ENCODE peak calls at places on chromosomes 7 and 10, in four cellular contexts. C is suprapubic skin, B is transverse colon, H is HCT116. T is an unnamed sample.
A peak's percentile ranks its signal among the peaks of the same experiment; 100 is the strongest.

GRCh38 chr7:832292-832967 is at the start of gene SUN1:
- DNase-seq in C (no peak), B (no peak), H (peak; percentile 87), T (no peak)

GRCh38 chr10:24869354-24870016 is 82.9 kb downstream of the PRTFDC1 start:
- DNase-seq in C (no peak), B (no peak), H (no peak), T (no peak)

GRCh38 chr7:22137026-22137425 is 191.3 kb upstream of the CDCA7L start:
- DNase-seq in C (no peak), B (no peak), H (no peak), T (no peak)

GRCh38 chr10:3886666-3887251 is 101.8 kb upstream of the KLF6 start:
- DNase-seq in C (no peak), B (no peak), H (no peak), T (no peak)

GRCh38 chr7:82234457-82235049 is 209.0 kb downstream of the CACNA2D1 start:
- DNase-seq in C (no peak), B (no peak), H (peak; percentile 31), T (no peak)

GRCh38 chr7:47170516-47170915 is 411.4 kb downstream of the TNS3 start:
- DNase-seq in C (no peak), B (no peak), H (no peak), T (no peak)

GRCh38 chr7:38105874-38106483 is 72.1 kb upstream of the STARD3NL start:
- DNase-seq in C (no peak), B (no peak), H (peak; percentile 19), T (no peak)

GRCh38 chr10:23069019-23069665 is 26.2 kb upstream of the MSRB2 start:
- DNase-seq in C (no peak), B (no peak), H (no peak), T (no peak)

GRCh38 chr10:80530251-80530650 is 7.5 kb upstream of the SH2D4B start:
- DNase-seq in C (no peak), B (peak; percentile 33), H (peak; percentile 27), T (no peak)

GRCh38 chr7:138842111-138842510 is 44.1 kb upstream of the ATP6V0A4 start:
- DNase-seq in C (no peak), B (no peak), H (no peak), T (no peak)

GRCh38 chr7:425794-426188 is 93.9 kb downstream of the PDGFA start:
- DNase-seq in C (no peak), B (no peak), H (no peak), T (no peak)

GRCh38 chr7:119665791-119666190 is 607.2 kb upstream of the KCND2 start:
- DNase-seq in C (no peak), B (no peak), H (no peak), T (no peak)

GRCh38 chr7:26526288-26526587 is 234.6 kb downstream of the SNX10 start:
- DNase-seq in C (no peak), B (no peak), H (no peak), T (no peak)

GRCh38 chr7:104267701-104268368 is 60.0 kb upstream of the ORC5 start:
- DNase-seq in C (no peak), B (no peak), H (no peak), T (no peak)

GRCh38 chr7:131560061-131560460 is 3.6 kb upstream of the PODXL start:
- DNase-seq in C (no peak), B (no peak), H (no peak), T (no peak)

GRCh38 chr10:45058992-45059561 is 58.4 kb downstream of the ZNF22 start:
- DNase-seq in C (no peak), B (no peak), H (no peak), T (no peak)

GRCh38 chr10:70513848-70514309 is 35.3 kb downstream of the PALD1 start:
- DNase-seq in C (no peak), B (peak; percentile 53), H (no peak), T (no peak)
- TF ChIP-seq POLR2AphosphoS5 in C (no peak), B (no peak), H (no peak), T (no peak)

GRCh38 chr10:1489801-1490200 is 247.5 kb downstream of the ADARB2 start:
- DNase-seq in C (no peak), B (no peak), H (no peak), T (no peak)
- H3K4me1 ChIP-seq in C (no peaks in the 10 kb centered on the region), B (no peaks in the 10 kb centered on the region), H (no peaks in the 10 kb centered on the region), T (no peaks in the 10 kb centered on the region)

DNA sequence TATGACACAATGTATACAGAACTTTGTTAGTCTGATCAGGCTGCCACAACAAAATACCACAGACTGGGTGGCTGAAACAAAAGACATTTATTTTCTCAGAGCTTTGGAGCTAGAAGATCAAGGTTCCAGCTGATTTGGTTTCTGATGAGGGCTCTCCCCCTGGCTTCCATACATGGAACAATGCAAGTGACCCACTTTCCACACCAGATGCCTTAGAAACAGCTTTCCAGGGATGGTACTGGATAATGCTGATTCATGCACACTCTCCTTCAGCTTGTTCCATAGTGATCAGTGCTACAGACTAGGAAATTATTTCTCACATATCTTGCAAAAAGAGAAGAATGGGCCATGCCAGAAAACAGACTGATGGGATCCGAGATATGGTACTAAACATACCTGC is 1274.9 kb upstream of the SORCS1 start:
- DNase-seq in C (no peak), B (no peak), H (no peak), T (no peak)
- TF ChIP-seq CTCF in C (no peak), B (no peak), H (no peak), T (no peak)

GRCh38 chr7:2661602-2662272 is 26.3 kb upstream of the AMZ1 start:
- DNase-seq in C (no peak), B (no peak), H (no peak), T (no peak)
- TF ChIP-seq POLR2AphosphoS5 in C (no peak), B (no peak), H (no peak), T (no peak)

GRCh38 chr7:100157069-100157333 is 1.5 kb downstream of the TRAPPC14 start:
- DNase-seq in C (no peak), B (no peak), H (no peak), T (no peak)
- H3K4me1 ChIP-seq in C (peaks cover 49% of the 10 kb centered on the region), B (peaks cover 24% of the 10 kb centered on the region), H (peaks cover 22% of the 10 kb centered on the region), T (peaks cover 44% of the 10 kb centered on the region)

DNA sequence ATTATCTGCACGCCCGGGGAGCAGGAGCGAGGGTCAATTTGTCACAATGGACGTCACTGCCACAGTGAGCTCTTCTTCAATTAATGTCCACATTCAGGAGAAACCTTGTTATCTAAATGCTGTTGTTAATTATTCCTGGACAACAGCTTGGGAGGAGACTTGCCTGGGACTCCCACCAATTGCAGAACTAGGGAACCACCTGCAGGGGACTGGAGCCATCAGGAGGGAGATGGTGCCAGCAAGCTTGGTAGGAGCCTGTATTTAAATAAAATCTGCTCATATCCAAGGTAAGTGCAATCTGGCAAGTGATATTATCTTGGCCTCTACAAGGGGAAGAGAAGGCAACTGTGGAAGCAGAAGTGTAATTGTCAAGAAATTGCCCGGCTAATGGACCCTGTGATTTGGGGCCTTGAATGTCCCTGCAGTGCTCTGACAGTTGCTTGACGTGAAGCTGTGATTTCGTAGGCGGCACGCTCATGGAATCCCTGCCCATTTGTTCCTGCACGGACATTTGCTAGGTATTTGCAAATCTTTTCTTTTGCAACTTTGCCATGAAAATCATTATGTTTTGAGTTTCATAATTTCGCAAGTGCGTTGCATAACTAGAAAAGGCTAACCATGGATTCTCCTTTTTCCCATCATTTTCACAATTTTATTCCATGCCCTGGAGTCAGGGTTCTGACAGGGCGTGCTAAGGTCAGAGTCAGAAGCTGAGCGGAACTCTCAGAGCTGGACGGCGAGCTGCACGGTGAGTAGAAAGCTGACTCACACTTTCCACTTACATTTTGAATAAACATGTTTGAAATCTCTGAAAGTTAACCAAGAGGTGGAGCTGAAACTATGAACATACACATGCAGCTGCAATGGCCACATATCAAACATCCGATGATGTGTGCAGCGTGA is 84.8 kb upstream of the TCERG1L start:
- DNase-seq in C (no peak), B (no peak), H (no peak), T (no peak)
- TF ChIP-seq CTCF in C (no peak), B (no peak), H (peak; percentile 29), T (no peak)

GRCh38 chr7:50309130-50309478 is 4.6 kb downstream of the IKZF1 start:
- DNase-seq in C (no peak), B (no peak), H (no peak), T (no peak)

GRCh38 chr7:50309736-50310135 is 5.2 kb downstream of the IKZF1 start:
- DNase-seq in C (no peak), B (no peak), H (no peak), T (no peak)

GRCh38 chr7:50312176-50312575 is 7.7 kb downstream of the IKZF1 start:
- DNase-seq in C (no peak), B (no peak), H (no peak), T (no peak)

GRCh38 chr7:50308301-50309129 is 4.0 kb downstream of the IKZF1 start:
- DNase-seq in C (no peak), B (no peak), H (no peak), T (no peak)

GRCh38 chr7:50310361-50310760 is 5.8 kb downstream of the IKZF1 start:
- DNase-seq in C (no peak), B (no peak), H (no peak), T (no peak)
- TF ChIP-seq POLR2AphosphoS5 in C (no peak), B (no peak), H (no peak), T (no peak)